ENCODE peak calls at places on chromosome 11, in six cellular contexts. O, F, Q, Z, L and W are unnamed samples.

GRCh38 chr11:67584205-67584880 is 731 bp downstream of the GSTP1 start:
- DNase-seq in O (peak), F (no peak), Q (peak), Z (peak), L (peak), W (no peak)

GRCh38 chr11:104043137-104043536 is 6.7 kb downstream of the DDI1 start:
- DNase-seq in O (no peak), F (no peak), Q (no peak), Z (no peak), L (no peak), W (no peak)

GRCh38 chr11:102831128-102831708 is 12.2 kb downstream of the MMP3 start:
- DNase-seq in O (peak), F (no peak), Q (peak), Z (no peak), L (peak), W (no peak)

GRCh38 chr11:12581923-12582322 is 92.3 kb upstream of the TEAD1 start:
- DNase-seq in O (peak), F (no peak), Q (peak), Z (no peak), L (no peak), W (no peak)

GRCh38 chr11:25298450-25298849 is 801.6 kb downstream of the LUZP2 start:
- DNase-seq in O (no peak), F (no peak), Q (no peak), Z (no peak), L (no peak), W (no peak)

GRCh38 chr11:1738380-1738779 is 12.0 kb downstream of the IFITM10 start:
- DNase-seq in O (no peak), F (no peak), Q (no peak), Z (no peak), L (no peak), W (no peak)

GRCh38 chr11:84855846-84856245 is 771.3 kb downstream of the DLG2 start:
- DNase-seq in O (no peak), F (no peak), Q (peak), Z (no peak), L (no peak), W (no peak)

GRCh38 chr11:117839936-117840813 is 15.6 kb upstream of the FXYD2 start:
- DNase-seq in O (no peak), F (no peak), Q (no peak), Z (no peak), L (no peak), W (no peak)